ENCODE peak calls at places on chromosomes 11 and 22, in seven cellular contexts. C is neural crest cell, J is left ventricle myocardium inferior, M is mucosa of descending colon, Z is endodermal cell, F is fibroblast of lung, A is fibroblast of villous mesenchyme. B is an unnamed sample.

GRCh38 chr11:12139144-12139881 is 28.9 kb downstream of the MICAL2 start:
- DNase-seq in C (no peak), J (no peak), A (peak; percentile 94), M (peak; percentile 57), Z (no peak), F (peak; percentile 88), B (no peak)

GRCh38 chr22:50208939-50209892 is 8.4 kb downstream of the SELENOO start:
- DNase-seq in Z (no peak), J (no peak), A (no peak), C (no peak), F (no peak), M (peak; percentile 24), B (no peak)

GRCh38 chr11:45810431-45811108 is 5.6 kb downstream of the SLC35C1 start:
- DNase-seq in Z (no peak), M (no peak), A (no peak), F (no peak), J (no peak), C (no peak), B (no peak)

GRCh38 chr11:1748467-1749019 is 1.9 kb downstream of the IFITM10 start:
- DNase-seq in J (no peak), M (peak; percentile 25), Z (no peak), F (no peak), A (no peak), C (no peak), B (no peak)

GRCh38 chr22:18012528-18012927 is 11.8 kb downstream of the MICAL3 start:
- DNase-seq in M (no peak), J (no peak), C (no peak), Z (no peak), A (no peak), F (peak; percentile 69), B (no peak)

GRCh38 chr11:77038029-77038824 is 4.0 kb downstream of the B3GNT6 start:
- DNase-seq in J (no peak), Z (no peak), M (no peak), C (no peak), A (no peak), F (peak; percentile 43), B (no peak)

GRCh38 chr11:130092661-130093060 is 23.0 kb downstream of the APLP2 start:
- DNase-seq in F (no peak), Z (no peak), A (no peak), J (no peak), C (no peak), M (no peak), B (no peak)

GRCh38 chr11:131829725-131830124 is 459.3 kb downstream of the NTM start:
- DNase-seq in Z (no peak), J (no peak), M (no peak), A (no peak), C (no peak), F (no peak), B (no peak)

GRCh38 chr11:120212926-120213325 is 2.1 kb downstream of the OAF start:
- DNase-seq in F (no peak), Z (no peak), M (peak; percentile 76), C (no peak), A (peak; percentile 28), J (no peak), B (no peak)

GRCh38 chr11:61695917-61696316 is 15.7 kb downstream of the DAGLA start:
- DNase-seq in J (peak; percentile 79), M (peak; percentile 86), Z (peak; percentile 82), C (no peak), F (peak; percentile 78), A (peak; percentile 70), B (no peak)

GRCh38 chr11:72721689-72722049 is 30.5 kb downstream of the ARAP1 start:
- DNase-seq in A (peak; percentile 52), Z (peak; percentile 73), C (no peak), F (no peak), J (peak; percentile 42), M (peak; percentile 70), B (no peak)

GRCh38 chr22:49733631-49734030 is 94.0 kb downstream of the BRD1 start:
- DNase-seq in J (no peak), F (no peak), M (no peak), C (no peak), A (no peak), Z (peak; percentile 13), B (no peak)

GRCh38 chr11:120832609-120833221 is 191.2 kb upstream of the TBCEL start:
- DNase-seq in M (no peak), C (peak; percentile 19), J (no peak), A (no peak), Z (no peak), F (peak; percentile 7), B (peak; percentile 66)

GRCh38 chr22:33919591-33920501 is at the start of gene LARGE1:
- DNase-seq in M (peak; percentile 72), Z (peak; percentile 83), C (peak; percentile 34), F (peak; percentile 39), J (peak; percentile 37), A (no peak), B (no peak)

GRCh38 chr11:67649634-67650540 is 643 bp downstream of the ACY3 start:
- DNase-seq in J (no peak), F (no peak), Z (peak; percentile 47), A (no peak), C (no peak), M (no peak), B (no peak)

GRCh38 chr11:69000831-69001245 is 12.2 kb downstream of the MRGPRF start:
- DNase-seq in C (no peak), J (no peak), F (peak; percentile 84), A (peak; percentile 84), Z (peak; percentile 44), M (peak; percentile 28), B (no peak)

GRCh38 chr11:12577746-12578644 is 96.2 kb upstream of the TEAD1 start:
- DNase-seq in Z (no peak), C (no peak), A (peak; percentile 55), M (no peak), J (no peak), F (peak; percentile 36), B (peak; percentile 30)

GRCh38 chr11:134542401-134543143 is 130.5 kb upstream of the B3GAT1 start:
- DNase-seq in J (no peak), A (no peak), F (no peak), M (peak; percentile 62), C (no peak), Z (peak; percentile 54), B (no peak)

GRCh38 chr11:3753110-3753509 is 44.2 kb downstream of the NUP98 start:
- DNase-seq in Z (no peak), C (no peak), M (no peak), F (no peak), A (no peak), J (no peak), B (no peak)

DNA sequence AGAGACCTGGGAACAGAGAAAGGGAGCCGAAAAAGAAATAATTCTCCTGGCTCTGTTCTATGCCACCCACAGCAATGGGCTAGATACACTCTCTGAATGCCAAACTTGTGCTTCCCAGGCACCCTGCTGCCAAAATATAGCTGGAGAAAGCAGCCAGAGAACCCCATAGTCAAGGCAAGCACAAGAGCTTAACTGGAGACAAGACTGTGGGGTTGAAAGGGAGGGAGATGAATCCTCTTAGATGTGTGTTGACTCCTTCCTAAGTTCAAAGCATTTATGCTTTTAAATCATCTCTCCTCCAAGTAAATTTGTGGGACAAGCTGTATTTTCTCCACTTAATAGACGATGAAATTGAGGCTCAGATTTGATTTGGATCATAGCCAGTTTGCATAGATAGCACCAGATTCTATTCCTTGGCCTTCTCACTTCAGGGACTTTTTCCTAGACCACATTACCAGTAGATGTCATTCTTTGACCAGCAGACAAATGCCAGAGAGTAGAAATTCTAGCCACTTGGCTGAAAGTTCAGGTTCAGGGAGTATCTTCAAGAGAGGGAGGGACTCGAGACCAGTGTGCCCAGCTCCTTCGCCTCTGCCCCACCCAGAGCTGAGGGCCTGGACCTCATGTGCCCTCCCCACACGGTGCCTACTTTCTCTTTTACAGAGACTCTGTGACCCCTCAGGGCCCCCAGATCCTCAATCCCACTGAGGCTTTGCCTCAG is 16.6 kb upstream of the ETS1 start:
- DNase-seq in M (no peak), A (no peak), F (no peak), C (no peak), Z (no peak), J (no peak), B (no peak)
- TF ChIP-seq CTCF in M (no peak), A (no peak), F (no peak), C (no peak), Z (peak; percentile 40), J (peak; percentile 25), B (peak; percentile 19)

DNA sequence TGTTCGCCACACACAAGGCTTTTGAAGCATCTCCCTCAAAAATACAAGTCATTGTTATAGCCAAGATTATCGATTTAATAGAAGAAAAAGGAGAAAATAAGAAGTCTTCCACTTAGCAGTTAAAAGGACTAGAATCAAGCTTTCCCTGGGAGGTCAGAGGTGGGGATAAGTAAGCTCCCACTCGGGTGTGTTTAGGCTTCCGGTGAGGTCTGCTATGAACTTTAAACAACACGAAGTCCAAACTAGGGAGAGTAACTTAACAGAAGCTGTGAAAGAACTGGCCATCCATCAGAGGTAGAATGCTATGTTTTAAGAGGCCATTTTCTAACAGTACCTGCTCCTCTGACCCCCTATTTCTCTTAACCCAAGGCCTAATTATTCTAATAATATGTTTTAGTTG is 91.4 kb upstream of the APOA1 start:
- DNase-seq in A (peak; percentile 33), J (no peak), C (no peak), Z (no peak), F (no peak), M (no peak), B (no peak)
- TF ChIP-seq CTCF in A (no peak), J (no peak), C (no peak), Z (no peak), F (no peak), M (no peak), B (no peak)

GRCh38 chr22:35633520-35633919 is 14.7 kb upstream of the APOL6 start:
- DNase-seq in F (no peak), J (no peak), Z (no peak), A (no peak), C (no peak), M (no peak), B (no peak)

GRCh38 chr22:35630387-35630793 is 13.3 kb upstream of the MB start:
- DNase-seq in C (no peak), Z (peak; percentile 73), A (peak; percentile 37), M (no peak), F (peak; percentile 73), J (no peak), B (no peak)

GRCh38 chr22:35632902-35633301 is 15.3 kb upstream of the APOL6 start:
- DNase-seq in A (no peak), M (no peak), F (no peak), Z (no peak), J (no peak), C (no peak), B (no peak)

GRCh38 chr22:35630891-35631290 is 13.8 kb upstream of the MB start:
- DNase-seq in A (no peak), C (no peak), F (no peak), J (no peak), M (no peak), Z (no peak), B (no peak)

DNA sequence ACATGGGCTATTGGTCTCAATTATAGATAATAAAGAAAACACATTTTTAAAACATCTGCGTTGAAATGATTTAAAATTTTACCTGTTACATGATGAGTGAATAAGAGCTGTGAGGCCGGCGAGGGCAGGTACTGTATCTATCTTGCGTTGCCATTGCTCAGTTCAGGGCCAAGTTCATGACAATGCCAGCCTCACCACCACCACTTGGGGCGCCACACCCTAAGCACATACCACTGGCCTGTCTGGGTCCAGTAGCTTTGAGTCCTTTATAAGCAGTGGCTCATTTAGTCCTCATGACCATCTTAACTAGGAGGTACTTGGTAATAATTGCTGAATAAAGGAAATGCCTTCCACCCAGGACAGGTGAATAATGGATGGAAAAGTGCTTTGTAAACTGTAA is 14.5 kb upstream of the MB start:
- DNase-seq in C (peak; percentile 35), F (no peak), A (peak; percentile 36), J (no peak), Z (peak; percentile 93), M (peak; percentile 80), B (no peak)
- TF ChIP-seq CTCF in C (peak; percentile 61), F (peak; percentile 62), A (peak; percentile 57), J (peak; percentile 52), Z (peak; percentile 92), M (peak; percentile 54), B (peak; percentile 62)

GRCh38 chr22:32389685-32390084 is 22.4 kb downstream of the RTCB start:
- DNase-seq in J (no peak), C (peak; percentile 30), A (peak; percentile 8), Z (peak; percentile 70), M (no peak), F (no peak), B (no peak)
- TF ChIP-seq CTCF in J (peak; percentile 49), C (peak; percentile 59), A (peak; percentile 50), Z (peak; percentile 80), M (no peak), F (peak; percentile 47), B (peak; percentile 46)

B was measured in D721Med.